ENCODE peak calls at places on chromosomes 6 and 20, in five cellular contexts. One of them, this sample, is unnamed.

GRCh38 chr6:30998785-30999184 is 11.5 kb upstream of the MUC22 start:
- DNase-seq in transverse colon: no peak
- DNase-seq in sigmoid colon: no peak
- DNase-seq in HCT116: no peak
- DNase-seq in stomach: no peak
- DNase-seq in this sample: no peak

GRCh38 chr6:144673807-144674206 is 388.7 kb downstream of the UTRN start:
- DNase-seq in transverse colon: no peak
- DNase-seq in stomach: no peak
- DNase-seq in sigmoid colon: no peak
- DNase-seq in HCT116: no peak
- DNase-seq in this sample: no peak

GRCh38 chr6:129493396-129493902 is 216.5 kb downstream of the ARHGAP18 start:
- DNase-seq in HCT116: peak
- DNase-seq in transverse colon: no peak
- DNase-seq in sigmoid colon: no peak
- DNase-seq in stomach: no peak
- DNase-seq in this sample: no peak

GRCh38 chr6:5892669-5893068 is 114.1 kb downstream of the NRN1 start:
- DNase-seq in stomach: no peak
- DNase-seq in sigmoid colon: no peak
- DNase-seq in HCT116: no peak
- DNase-seq in transverse colon: no peak
- DNase-seq in this sample: no peak

GRCh38 chr6:30889921-30890645 is 5.8 kb downstream of the DDR1 start:
- DNase-seq in stomach: no peak
- DNase-seq in HCT116: no peak
- DNase-seq in sigmoid colon: peak
- DNase-seq in transverse colon: no peak
- DNase-seq in this sample: no peak

GRCh38 chr20:8721098-8721497 is 347.8 kb upstream of the PLCB4 start:
- DNase-seq in stomach: peak
- DNase-seq in HCT116: peak
- DNase-seq in transverse colon: no peak
- DNase-seq in sigmoid colon: peak
- DNase-seq in this sample: no peak

GRCh38 chr20:46984391-46984790 is 89.7 kb downstream of the EYA2 start:
- DNase-seq in HCT116: no peak
- DNase-seq in transverse colon: no peak
- DNase-seq in stomach: peak
- DNase-seq in sigmoid colon: no peak
- DNase-seq in this sample: no peak

GRCh38 chr6:129184808-129185366 is 301.9 kb downstream of the LAMA2 start:
- DNase-seq in transverse colon: no peak
- DNase-seq in stomach: no peak
- DNase-seq in HCT116: no peak
- DNase-seq in sigmoid colon: no peak
- DNase-seq in this sample: no peak

GRCh38 chr6:149209879-149210278 is 107.6 kb upstream of the TAB2 start:
- DNase-seq in HCT116: no peak
- DNase-seq in transverse colon: no peak
- DNase-seq in sigmoid colon: no peak
- DNase-seq in stomach: no peak
- DNase-seq in this sample: no peak
- TF ChIP-seq POLR2A in HCT116: no peak
- TF ChIP-seq POLR2A in transverse colon: no peak
- TF ChIP-seq POLR2A in sigmoid colon: no peak
- TF ChIP-seq POLR2A in stomach: no peak
- TF ChIP-seq POLR2A in this sample: no peak

GRCh38 chr6:32154514-32155161 is 697 bp downstream of the PPT2 start:
- DNase-seq in sigmoid colon: peak
- DNase-seq in stomach: peak
- DNase-seq in HCT116: peak
- DNase-seq in transverse colon: peak
- DNase-seq in this sample: peak
- TF ChIP-seq POLR2AphosphoS5 in sigmoid colon: peak
- TF ChIP-seq POLR2AphosphoS5 in stomach: peak
- TF ChIP-seq POLR2AphosphoS5 in HCT116: no peak
- TF ChIP-seq POLR2AphosphoS5 in transverse colon: no peak
- TF ChIP-seq POLR2AphosphoS5 in this sample: no peak

GRCh38 chr6:154733610-154734379 is 579 bp downstream of the SCAF8 start:
- DNase-seq in HCT116: peak
- DNase-seq in sigmoid colon: peak
- DNase-seq in transverse colon: peak
- DNase-seq in stomach: peak
- DNase-seq in this sample: peak
- TF ChIP-seq POLR2A in HCT116: no peak
- TF ChIP-seq POLR2A in sigmoid colon: peak
- TF ChIP-seq POLR2A in transverse colon: peak
- TF ChIP-seq POLR2A in stomach: no peak
- TF ChIP-seq POLR2A in this sample: no peak

GRCh38 chr6:23154159-23154558 is 584.8 kb downstream of the HDGFL1 start:
- DNase-seq in HCT116: no peak
- DNase-seq in stomach: no peak
- DNase-seq in sigmoid colon: no peak
- DNase-seq in transverse colon: no peak
- DNase-seq in this sample: no peak
- TF ChIP-seq POLR2AphosphoS5 in HCT116: no peak
- TF ChIP-seq POLR2AphosphoS5 in stomach: no peak
- TF ChIP-seq POLR2AphosphoS5 in sigmoid colon: no peak
- TF ChIP-seq POLR2AphosphoS5 in transverse colon: no peak
- TF ChIP-seq POLR2AphosphoS5 in this sample: no peak

DNA sequence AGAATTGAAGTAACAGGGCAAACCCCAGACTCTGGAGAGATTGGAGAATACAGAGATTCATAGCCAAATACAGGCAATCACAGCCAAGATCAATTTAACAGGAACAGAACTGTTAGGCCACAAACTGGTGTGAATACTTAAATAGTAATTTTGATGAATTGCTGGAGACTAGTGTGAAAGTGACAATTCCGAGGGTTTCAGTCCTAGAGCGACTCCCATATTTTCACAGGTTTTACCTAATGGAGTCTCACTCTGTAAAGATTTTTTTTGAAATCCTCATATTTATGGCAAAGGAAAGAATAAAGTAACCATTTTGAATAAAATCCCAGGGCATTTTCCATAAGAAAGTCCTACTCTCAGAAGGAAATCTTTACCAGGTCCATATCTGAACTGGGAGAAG is 135.5 kb downstream of the MMUT start:
- DNase-seq in sigmoid colon: no peak
- DNase-seq in HCT116: no peak
- DNase-seq in stomach: no peak
- DNase-seq in transverse colon: no peak
- DNase-seq in this sample: no peak
- TF ChIP-seq POLR2A in sigmoid colon: no peak
- TF ChIP-seq POLR2A in HCT116: no peak
- TF ChIP-seq POLR2A in stomach: no peak
- TF ChIP-seq POLR2A in transverse colon: no peak
- TF ChIP-seq POLR2A in this sample: no peak

GRCh38 chr6:7285416-7285815 is 27.6 kb downstream of the SSR1 start:
- DNase-seq in HCT116: no peak
- DNase-seq in sigmoid colon: no peak
- DNase-seq in stomach: no peak
- DNase-seq in transverse colon: no peak
- DNase-seq in this sample: no peak
- TF ChIP-seq POLR2AphosphoS5 in HCT116: no peak
- TF ChIP-seq POLR2AphosphoS5 in sigmoid colon: no peak
- TF ChIP-seq POLR2AphosphoS5 in stomach: no peak
- TF ChIP-seq POLR2AphosphoS5 in transverse colon: no peak
- TF ChIP-seq POLR2AphosphoS5 in this sample: no peak

GRCh38 chr6:108133594-108134179 is 32.1 kb upstream of the NR2E1 start:
- DNase-seq in HCT116: peak
- DNase-seq in transverse colon: peak
- DNase-seq in stomach: peak
- DNase-seq in sigmoid colon: peak
- DNase-seq in this sample: peak
- TF ChIP-seq POLR2A in HCT116: peak
- TF ChIP-seq POLR2A in transverse colon: no peak
- TF ChIP-seq POLR2A in stomach: no peak
- TF ChIP-seq POLR2A in sigmoid colon: no peak
- TF ChIP-seq POLR2A in this sample: no peak

GRCh38 chr20:48656661-48657211 is 171.1 kb downstream of the PREX1 start:
- DNase-seq in HCT116: peak
- DNase-seq in sigmoid colon: no peak
- DNase-seq in stomach: peak
- DNase-seq in transverse colon: no peak
- DNase-seq in this sample: no peak
- TF ChIP-seq POLR2AphosphoS5 in HCT116: no peak
- TF ChIP-seq POLR2AphosphoS5 in sigmoid colon: no peak
- TF ChIP-seq POLR2AphosphoS5 in stomach: no peak
- TF ChIP-seq POLR2AphosphoS5 in transverse colon: no peak
- TF ChIP-seq POLR2AphosphoS5 in this sample: no peak